ENCODE peak calls at places on chromosomes 6 and 20, in eight cellular contexts. E is H9; R is prostate gland; G is spleen; X is sigmoid colon; T is CD8-positive, alpha-beta T cell; N is left ventricle myocardium inferior; I is adrenal gland. A is an unnamed sample.

GRCh38 chr6:31702421-31702818 is 704 bp downstream of the ABHD16A start:
- DNase-seq in I (no peak), T (no peak), E (no peak), N (no peak), R (no peak), G (no peak), X (no peak), A (no peak)

GRCh38 chr20:3545401-3545925 is 74.6 kb downstream of the ATRN start:
- DNase-seq in I (no peak), G (no peak), N (no peak), X (no peak), T (no peak), E (no peak), R (peak; percentile 20), A (no peak)

GRCh38 chr20:6704132-6704861 is 63.2 kb upstream of the BMP2 start:
- DNase-seq in N (no peak), T (no peak), R (peak; percentile 23), I (no peak), G (no peak), E (no peak), X (no peak), A (no peak)

GRCh38 chr6:45543298-45544235 is 165.8 kb upstream of the SUPT3H start:
- DNase-seq in I (no peak), R (no peak), X (no peak), G (no peak), T (no peak), E (no peak), N (no peak), A (no peak)

GRCh38 chr6:21137708-21138358 is 455.7 kb upstream of the SOX4 start:
- DNase-seq in X (no peak), G (no peak), T (no peak), E (no peak), R (no peak), I (no peak), N (no peak), A (no peak)

GRCh38 chr20:2527762-2528161 is 8.6 kb upstream of the TMC2 start:
- DNase-seq in T (no peak), I (no peak), G (no peak), N (no peak), X (no peak), R (no peak), E (no peak), A (no peak)

GRCh38 chr6:20657274-20657800 is 123.1 kb downstream of the CDKAL1 start:
- DNase-seq in N (no peak), I (no peak), R (no peak), G (no peak), T (no peak), X (no peak), E (no peak), A (no peak)

GRCh38 chr6:39083111-39083702 is 31.8 kb downstream of the SAYSD1 start:
- DNase-seq in T (no peak), E (peak; percentile 22), G (no peak), I (no peak), X (no peak), R (no peak), N (no peak), A (no peak)

GRCh38 chr20:62511915-62512610 is 36.3 kb upstream of the GATA5 start:
- DNase-seq in R (no peak), N (no peak), I (no peak), G (no peak), X (no peak), T (no peak), E (no peak), A (no peak)

GRCh38 chr6:146028250-146028789 is 542 bp upstream of the GRM1 start:
- DNase-seq in T (peak; percentile 7), G (peak; percentile 78), N (peak; percentile 48), X (no peak), R (peak; percentile 20), E (peak; percentile 82), I (peak; percentile 66), A (no peak)

GRCh38 chr6:167113935-167114910 is 8.7 kb upstream of the CCR6 start:
- DNase-seq in R (no peak), I (peak; percentile 40), T (no peak), E (no peak), G (peak; percentile 96), N (no peak), X (no peak), A (no peak)

GRCh38 chr6:136723780-136724179 is 68.5 kb downstream of the MAP3K5 start:
- DNase-seq in X (no peak), R (no peak), E (no peak), N (no peak), I (no peak), G (peak; percentile 82), T (peak; percentile 27), A (no peak)

GRCh38 chr6:132818404-132819359 is 4.3 kb downstream of the RPS12 start:
- DNase-seq in T (no peak), R (no peak), E (no peak), N (no peak), I (no peak), X (no peak), G (no peak), A (no peak)

GRCh38 chr6:50936277-50936681 is 117.6 kb downstream of the TFAP2B start:
- DNase-seq in G (no peak), R (no peak), I (no peak), T (no peak), E (no peak), X (no peak), N (no peak), A (no peak)

GRCh38 chr6:161498359-161498758 is 224.5 kb upstream of the AGPAT4 start:
- DNase-seq in G (no peak), R (no peak), X (no peak), I (no peak), E (peak; percentile 88), T (no peak), N (no peak), A (no peak)

GRCh38 chr6:6494677-6495076 is 93.8 kb upstream of the LY86 start:
- DNase-seq in G (peak; percentile 84), N (peak; percentile 60), I (peak; percentile 54), E (peak; percentile 85), X (no peak), T (no peak), R (peak; percentile 12), A (no peak)

GRCh38 chr20:57627972-57628650 is 7.9 kb upstream of the ZBP1 start:
- DNase-seq in G (peak; percentile 83), R (no peak), X (no peak), T (peak; percentile 56), N (peak; percentile 61), I (peak; percentile 53), E (no peak), A (peak; percentile 60)

GRCh38 chr6:165308926-165309731 is at the start of gene C6orf118:
- DNase-seq in E (peak; percentile 90), N (peak; percentile 55), G (no peak), T (no peak), R (peak; percentile 8), X (peak; percentile 69), I (peak; percentile 25), A (peak; percentile 61)

GRCh38 chr6:137013738-137014602 is 30.8 kb downstream of the IL20RA start:
- DNase-seq in T (no peak), N (no peak), E (no peak), R (no peak), X (no peak), I (no peak), G (no peak), A (no peak)

GRCh38 chr20:22834651-22835256 is 200.4 kb upstream of the SSTR4 start:
- DNase-seq in R (no peak), I (no peak), X (no peak), N (no peak), T (no peak), E (no peak), G (no peak), A (no peak)

GRCh38 chr20:52410182-52410647 is 218.6 kb upstream of the ZFP64 start:
- DNase-seq in I (no peak), N (no peak), R (no peak), X (no peak), E (no peak), T (peak; percentile 48), G (no peak), A (no peak)

GRCh38 chr6:2542858-2543218 is 207.9 kb downstream of the MYLK4 start:
- DNase-seq in E (no peak), G (no peak), N (no peak), T (no peak), R (no peak), X (no peak), I (no peak), A (peak; percentile 47)

GRCh38 chr20:11153819-11154218 is 480.0 kb upstream of the JAG1 start:
- DNase-seq in T (no peak), X (no peak), N (no peak), E (no peak), G (no peak), I (no peak), R (no peak), A (no peak)

GRCh38 chr20:31740208-31740607 is 1.1 kb downstream of the TPX2 start:
- DNase-seq in T (no peak), X (no peak), G (no peak), E (no peak), N (no peak), R (no peak), I (no peak), A (no peak)

GRCh38 chr6:79600313-79601019 is 30.7 kb upstream of the SH3BGRL2 start:
- DNase-seq in R (no peak), T (no peak), G (no peak), I (no peak), N (no peak), X (no peak), E (no peak), A (no peak)

GRCh38 chr6:151432650-151433049 is 19.3 kb downstream of the RMND1 start:
- DNase-seq in E (no peak), I (no peak), X (no peak), G (no peak), R (no peak), N (no peak), T (no peak), A (no peak)

GRCh38 chr6:30834643-30835042 is 49.7 kb upstream of the DDR1 start:
- DNase-seq in N (no peak), R (no peak), X (no peak), T (no peak), I (no peak), E (no peak), G (no peak), A (no peak)

GRCh38 chr6:135170238-135170637 is 10.9 kb upstream of the MYB start:
- DNase-seq in I (no peak), T (no peak), X (no peak), G (no peak), R (no peak), N (no peak), E (no peak), A (no peak)
- H3K4me1 ChIP-seq in I (no peaks in the 10 kb centered on the region), T (no peaks in the 10 kb centered on the region), X (no peaks in the 10 kb centered on the region), G (no peaks in the 10 kb centered on the region), R (no peaks in the 10 kb centered on the region), N (no peaks in the 10 kb centered on the region), E (no peaks in the 10 kb centered on the region), A (no peaks in the 10 kb centered on the region)

GRCh38 chr20:60715172-60715571 is 536.9 kb upstream of the CDH4 start:
- DNase-seq in N (no peak), T (no peak), R (no peak), G (no peak), X (no peak), E (peak; percentile 73), I (no peak), A (no peak)
- TF ChIP-seq CTCF in N (no peak), T (no peak), R (no peak), G (no peak), X (no peak), E (peak; percentile 47), I (no peak), A (no peak)

GRCh38 chr20:34928411-34928810 is 27.2 kb downstream of the GSS start:
- DNase-seq in I (no peak), N (no peak), T (no peak), E (no peak), R (no peak), X (no peak), G (no peak), A (no peak)
- H3K4me1 ChIP-seq in I (no peaks in the 10 kb centered on the region), N (peaks cover 33% of the 10 kb centered on the region), T (no peaks in the 10 kb centered on the region), E (no peaks in the 10 kb centered on the region), R (no peaks in the 10 kb centered on the region), X (no peaks in the 10 kb centered on the region), G (no peaks in the 10 kb centered on the region), A (no peaks in the 10 kb centered on the region)

GRCh38 chr6:17015551-17016381 is 86.1 kb upstream of the STMND1 start:
- DNase-seq in E (peak; percentile 39), I (no peak), R (no peak), G (peak; percentile 84), X (no peak), T (peak; percentile 37), N (peak; percentile 29), A (no peak)
- TF ChIP-seq CTCF in E (no peak), I (no peak), R (no peak), G (no peak), X (no peak), T (no peak), N (no peak), A (no peak)

A was measured in right atrium auricular region.